ENCODE peak calls at places on chromosomes 13 and 19, in eight cellular contexts. One of them, this sample, is unnamed.

GRCh38 chr13:95924389-95924994 is 128.7 kb downstream of the UGGT2 start:
- DNase-seq in thoracic aorta: no peak
- DNase-seq in prostate gland: no peak
- DNase-seq in astrocyte of the cerebellum: peak; percentile 77
- DNase-seq in astrocyte: peak; percentile 92
- DNase-seq in AG04450: peak; percentile 47
- DNase-seq in coronary artery: no peak
- DNase-seq in MM.1S: no peak
- DNase-seq in this sample: peak; percentile 77

GRCh38 chr13:98801626-98802418 is 49.4 kb upstream of the SLC15A1 start:
- DNase-seq in thoracic aorta: no peak
- DNase-seq in prostate gland: no peak
- DNase-seq in astrocyte of the cerebellum: no peak
- DNase-seq in astrocyte: no peak
- DNase-seq in AG04450: no peak
- DNase-seq in coronary artery: no peak
- DNase-seq in MM.1S: no peak
- DNase-seq in this sample: no peak

GRCh38 chr13:37074703-37075102 is 15.2 kb upstream of the SUPT20H start:
- DNase-seq in thoracic aorta: no peak
- DNase-seq in prostate gland: no peak
- DNase-seq in astrocyte of the cerebellum: no peak
- DNase-seq in astrocyte: peak; percentile 37
- DNase-seq in AG04450: no peak
- DNase-seq in coronary artery: no peak
- DNase-seq in MM.1S: peak; percentile 8
- DNase-seq in this sample: peak; percentile 55

GRCh38 chr13:43786766-43787517 is at the start of gene ENOX1:
- DNase-seq in thoracic aorta: no peak
- DNase-seq in prostate gland: peak; percentile 62
- DNase-seq in astrocyte of the cerebellum: no peak
- DNase-seq in astrocyte: peak; percentile 51
- DNase-seq in AG04450: peak; percentile 49
- DNase-seq in coronary artery: no peak
- DNase-seq in MM.1S: peak; percentile 44
- DNase-seq in this sample: peak; percentile 73

GRCh38 chr19:35913589-35913988 is 5.5 kb upstream of the TYROBP start:
- DNase-seq in thoracic aorta: no peak
- DNase-seq in prostate gland: no peak
- DNase-seq in astrocyte of the cerebellum: no peak
- DNase-seq in astrocyte: peak; percentile 47
- DNase-seq in AG04450: no peak
- DNase-seq in coronary artery: no peak
- DNase-seq in MM.1S: no peak
- DNase-seq in this sample: peak; percentile 33

GRCh38 chr19:18745012-18745735 is 45.9 kb downstream of the COMP start:
- DNase-seq in thoracic aorta: no peak
- DNase-seq in prostate gland: no peak
- DNase-seq in astrocyte of the cerebellum: no peak
- DNase-seq in astrocyte: no peak
- DNase-seq in AG04450: no peak
- DNase-seq in coronary artery: no peak
- DNase-seq in MM.1S: no peak
- DNase-seq in this sample: no peak

GRCh38 chr13:46010148-46010547 is 42.4 kb downstream of the ZC3H13 start:
- DNase-seq in thoracic aorta: no peak
- DNase-seq in prostate gland: no peak
- DNase-seq in astrocyte of the cerebellum: no peak
- DNase-seq in astrocyte: no peak
- DNase-seq in AG04450: no peak
- DNase-seq in coronary artery: no peak
- DNase-seq in MM.1S: no peak
- DNase-seq in this sample: peak; percentile 17

GRCh38 chr13:76917096-76917495 is 30.9 kb upstream of the KCTD12 start:
- DNase-seq in thoracic aorta: no peak
- DNase-seq in prostate gland: no peak
- DNase-seq in astrocyte of the cerebellum: no peak
- DNase-seq in astrocyte: peak; percentile 26
- DNase-seq in AG04450: no peak
- DNase-seq in coronary artery: no peak
- DNase-seq in MM.1S: no peak
- DNase-seq in this sample: peak; percentile 64

GRCh38 chr19:46723023-46723461 is 6.1 kb upstream of the PRKD2 start:
- DNase-seq in thoracic aorta: no peak
- DNase-seq in prostate gland: no peak
- DNase-seq in astrocyte of the cerebellum: no peak
- DNase-seq in astrocyte: no peak
- DNase-seq in AG04450: no peak
- DNase-seq in coronary artery: no peak
- DNase-seq in MM.1S: no peak
- DNase-seq in this sample: no peak

GRCh38 chr19:19385900-19386339 is 19.6 kb upstream of the GATAD2A start:
- DNase-seq in thoracic aorta: no peak
- DNase-seq in prostate gland: peak; percentile 26
- DNase-seq in astrocyte of the cerebellum: no peak
- DNase-seq in astrocyte: no peak
- DNase-seq in AG04450: no peak
- DNase-seq in coronary artery: no peak
- DNase-seq in MM.1S: no peak
- DNase-seq in this sample: no peak

GRCh38 chr13:74114202-74114601 is 20.0 kb downstream of the KLF12 start:
- DNase-seq in thoracic aorta: no peak
- DNase-seq in prostate gland: no peak
- DNase-seq in astrocyte of the cerebellum: no peak
- DNase-seq in astrocyte: peak; percentile 79
- DNase-seq in AG04450: no peak
- DNase-seq in coronary artery: no peak
- DNase-seq in MM.1S: no peak
- DNase-seq in this sample: peak; percentile 61

GRCh38 chr19:1133471-1133929 is 29.7 kb downstream of the GPX4 start:
- DNase-seq in thoracic aorta: no peak
- DNase-seq in prostate gland: no peak
- DNase-seq in astrocyte of the cerebellum: no peak
- DNase-seq in astrocyte: no peak
- DNase-seq in AG04450: no peak
- DNase-seq in coronary artery: no peak
- DNase-seq in MM.1S: peak; percentile 94
- DNase-seq in this sample: peak; percentile 28

DNA sequence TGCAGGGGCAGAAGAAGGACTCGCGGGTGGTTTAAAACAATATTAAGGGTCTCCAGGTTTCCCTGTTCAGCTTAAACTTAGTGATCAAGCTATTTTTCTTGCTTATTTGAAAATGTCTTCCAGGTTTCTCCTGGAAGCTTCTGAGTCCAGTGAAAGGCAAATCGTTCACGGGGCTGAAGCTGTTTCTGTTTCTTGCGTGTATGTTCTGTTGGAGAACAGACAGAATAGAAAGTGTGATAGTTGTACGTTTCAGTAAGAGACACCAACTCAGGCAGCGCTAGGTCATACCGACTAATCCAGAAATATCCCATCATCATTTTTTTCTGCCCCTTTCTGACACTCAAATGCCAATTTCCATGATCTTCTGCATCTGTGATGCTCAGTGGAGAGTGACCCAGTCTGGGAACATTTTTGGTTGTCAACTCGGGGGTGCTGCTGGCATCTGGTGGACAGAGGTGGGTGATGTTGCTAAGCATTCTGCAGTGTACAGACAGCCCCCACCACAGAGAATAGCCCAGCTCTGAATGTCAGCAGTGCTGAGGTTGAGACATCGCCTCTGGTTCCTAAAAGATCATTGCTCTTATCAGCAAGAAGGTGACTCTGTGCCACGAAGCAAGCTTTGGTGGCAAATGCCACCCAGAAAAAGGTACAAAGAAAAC is 4.3 kb downstream of the KLF2 start:
- DNase-seq in thoracic aorta: no peak
- DNase-seq in prostate gland: no peak
- DNase-seq in astrocyte of the cerebellum: no peak
- DNase-seq in astrocyte: no peak
- DNase-seq in AG04450: no peak
- DNase-seq in coronary artery: peak; percentile 82
- DNase-seq in MM.1S: no peak
- DNase-seq in this sample: no peak
- TF ChIP-seq CTCF in thoracic aorta: no peak
- TF ChIP-seq CTCF in prostate gland: no peak
- TF ChIP-seq CTCF in astrocyte of the cerebellum: no peak
- TF ChIP-seq CTCF in astrocyte: no peak
- TF ChIP-seq CTCF in AG04450: no peak
- TF ChIP-seq CTCF in coronary artery: no peak
- TF ChIP-seq CTCF in MM.1S: peak; percentile 8
- TF ChIP-seq CTCF in this sample: no peak

DNA sequence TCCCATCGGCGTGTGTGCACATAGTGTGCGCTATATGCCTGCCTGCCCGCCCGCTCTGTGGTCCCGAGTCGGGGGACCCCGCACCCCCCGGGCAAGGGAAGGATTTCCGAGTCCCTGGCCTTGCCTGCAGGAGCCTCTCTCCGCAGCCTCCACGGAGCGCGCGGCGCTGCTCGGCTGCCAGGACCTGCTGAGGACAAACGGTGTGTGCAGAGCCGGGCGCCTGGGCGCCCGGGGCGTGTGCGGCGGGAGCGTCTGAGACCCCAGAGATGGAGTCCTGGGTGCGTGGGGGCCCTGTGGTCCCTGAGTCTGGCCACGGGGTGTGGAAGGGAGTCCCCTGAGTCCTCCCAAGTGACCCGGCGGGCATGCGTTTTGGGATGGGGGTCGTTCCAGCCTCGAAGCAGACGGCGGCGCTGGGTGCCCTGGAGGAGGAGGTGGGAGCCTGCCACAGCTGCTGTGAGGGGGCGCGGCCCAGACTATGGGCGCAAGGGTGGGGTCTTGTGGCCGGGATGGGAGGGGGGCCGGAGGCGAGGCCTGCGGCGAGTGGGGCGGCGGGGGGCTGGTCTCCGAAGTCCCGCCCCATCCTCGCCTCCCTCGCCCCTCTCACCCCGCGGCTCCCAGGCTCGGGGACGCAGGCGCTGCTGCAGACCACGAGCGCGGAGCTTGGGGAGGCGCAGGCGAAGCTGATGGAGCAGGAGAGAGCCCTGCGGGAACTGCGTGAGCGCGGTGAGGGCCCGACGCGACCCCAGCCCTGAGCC is 25.3 kb downstream of the CLEC4M start:
- DNase-seq in thoracic aorta: no peak
- DNase-seq in prostate gland: no peak
- DNase-seq in astrocyte of the cerebellum: no peak
- DNase-seq in astrocyte: no peak
- DNase-seq in AG04450: no peak
- DNase-seq in coronary artery: no peak
- DNase-seq in MM.1S: no peak
- DNase-seq in this sample: no peak
- H3K4me3 ChIP-seq in thoracic aorta: no peak overlapping the region
- H3K4me3 ChIP-seq in prostate gland: no peak overlapping the region
- H3K4me3 ChIP-seq in astrocyte of the cerebellum: no peak overlapping the region
- H3K4me3 ChIP-seq in astrocyte: no peak overlapping the region
- H3K4me3 ChIP-seq in AG04450: no peak overlapping the region
- H3K4me3 ChIP-seq in coronary artery: peak overlapping the region; percentile 57
- H3K4me3 ChIP-seq in MM.1S: no peak overlapping the region
- H3K4me3 ChIP-seq in this sample: no peak overlapping the region

GRCh38 chr19:44785993-44786392 is 8.3 kb downstream of the CBLC start:
- DNase-seq in thoracic aorta: no peak
- DNase-seq in prostate gland: no peak
- DNase-seq in astrocyte of the cerebellum: no peak
- DNase-seq in astrocyte: no peak
- DNase-seq in AG04450: no peak
- DNase-seq in coronary artery: no peak
- DNase-seq in MM.1S: no peak
- DNase-seq in this sample: no peak

GRCh38 chr19:44779150-44779549 is 1.5 kb downstream of the CBLC start:
- DNase-seq in thoracic aorta: no peak
- DNase-seq in prostate gland: no peak
- DNase-seq in astrocyte of the cerebellum: no peak
- DNase-seq in astrocyte: no peak
- DNase-seq in AG04450: no peak
- DNase-seq in coronary artery: no peak
- DNase-seq in MM.1S: no peak
- DNase-seq in this sample: no peak

GRCh38 chr19:44785271-44785670 is 7.6 kb downstream of the CBLC start:
- DNase-seq in thoracic aorta: no peak
- DNase-seq in prostate gland: no peak
- DNase-seq in astrocyte of the cerebellum: no peak
- DNase-seq in astrocyte: no peak
- DNase-seq in AG04450: no peak
- DNase-seq in coronary artery: no peak
- DNase-seq in MM.1S: no peak
- DNase-seq in this sample: no peak

GRCh38 chr19:44783545-44783944 is 5.9 kb downstream of the CBLC start:
- DNase-seq in thoracic aorta: no peak
- DNase-seq in prostate gland: no peak
- DNase-seq in astrocyte of the cerebellum: no peak
- DNase-seq in astrocyte: no peak
- DNase-seq in AG04450: no peak
- DNase-seq in coronary artery: no peak
- DNase-seq in MM.1S: no peak
- DNase-seq in this sample: no peak

GRCh38 chr19:44782729-44783128 is 5.0 kb downstream of the CBLC start:
- DNase-seq in thoracic aorta: no peak
- DNase-seq in prostate gland: no peak
- DNase-seq in astrocyte of the cerebellum: no peak
- DNase-seq in astrocyte: no peak
- DNase-seq in AG04450: no peak
- DNase-seq in coronary artery: no peak
- DNase-seq in MM.1S: no peak
- DNase-seq in this sample: no peak
- TF ChIP-seq CTCF in thoracic aorta: no peak
- TF ChIP-seq CTCF in prostate gland: no peak
- TF ChIP-seq CTCF in astrocyte of the cerebellum: peak; percentile 15
- TF ChIP-seq CTCF in astrocyte: no peak
- TF ChIP-seq CTCF in AG04450: peak; percentile 7
- TF ChIP-seq CTCF in coronary artery: no peak
- TF ChIP-seq CTCF in MM.1S: no peak
- TF ChIP-seq CTCF in this sample: peak; percentile 4

GRCh38 chr19:13208131-13208963 is 58.1 kb downstream of the IER2 start:
- DNase-seq in thoracic aorta: no peak
- DNase-seq in prostate gland: no peak
- DNase-seq in astrocyte of the cerebellum: no peak
- DNase-seq in astrocyte: peak; percentile 45
- DNase-seq in AG04450: peak; percentile 63
- DNase-seq in coronary artery: no peak
- DNase-seq in MM.1S: peak; percentile 86
- DNase-seq in this sample: peak; percentile 82

GRCh38 chr19:13209797-13210775 is 59.9 kb downstream of the IER2 start:
- DNase-seq in thoracic aorta: no peak
- DNase-seq in prostate gland: no peak
- DNase-seq in astrocyte of the cerebellum: no peak
- DNase-seq in astrocyte: no peak
- DNase-seq in AG04450: no peak
- DNase-seq in coronary artery: no peak
- DNase-seq in MM.1S: no peak
- DNase-seq in this sample: no peak

GRCh38 chr19:13210941-13211340 is 60.7 kb downstream of the IER2 start:
- DNase-seq in thoracic aorta: no peak
- DNase-seq in prostate gland: no peak
- DNase-seq in astrocyte of the cerebellum: no peak
- DNase-seq in astrocyte: no peak
- DNase-seq in AG04450: no peak
- DNase-seq in coronary artery: no peak
- DNase-seq in MM.1S: no peak
- DNase-seq in this sample: no peak

GRCh38 chr19:13207237-13208130 is 57.3 kb downstream of the IER2 start:
- DNase-seq in thoracic aorta: no peak
- DNase-seq in prostate gland: no peak
- DNase-seq in astrocyte of the cerebellum: no peak
- DNase-seq in astrocyte: no peak
- DNase-seq in AG04450: no peak
- DNase-seq in coronary artery: no peak
- DNase-seq in MM.1S: no peak
- DNase-seq in this sample: peak; percentile 50

GRCh38 chr19:13208964-13209796 is 59.0 kb downstream of the IER2 start:
- DNase-seq in thoracic aorta: no peak
- DNase-seq in prostate gland: no peak
- DNase-seq in astrocyte of the cerebellum: no peak
- DNase-seq in astrocyte: no peak
- DNase-seq in AG04450: no peak
- DNase-seq in coronary artery: no peak
- DNase-seq in MM.1S: no peak
- DNase-seq in this sample: no peak
- H3K4me3 ChIP-seq in thoracic aorta: peak overlapping the region; percentile 83
- H3K4me3 ChIP-seq in prostate gland: no peak overlapping the region
- H3K4me3 ChIP-seq in astrocyte of the cerebellum: no peak overlapping the region
- H3K4me3 ChIP-seq in astrocyte: no peak overlapping the region
- H3K4me3 ChIP-seq in AG04450: no peak overlapping the region
- H3K4me3 ChIP-seq in coronary artery: peak overlapping the region; percentile 79
- H3K4me3 ChIP-seq in MM.1S: no peak overlapping the region
- H3K4me3 ChIP-seq in this sample: no peak overlapping the region